ENCODE peak calls at places on chromosomes 3 and 15, in ten cellular contexts. I is stomach, A is breast epithelium, D is HCT116, C is IMR-90, H is heart left ventricle, F is transverse colon, U is prostate gland, L is spleen, Y is uterus. K is an unnamed sample.

GRCh38 chr3:184759666-184760200 is 47.9 kb upstream of the MAGEF1 start:
- DNase-seq in I (no peak), A (no peak), D (no peak), C (no peak), H (no peak), F (no peak), U (no peak), L (peak; percentile 69), Y (no peak), K (no peak)

GRCh38 chr15:28918141-28918983 is 32.6 kb downstream of the APBA2 start:
- DNase-seq in I (no peak), A (no peak), D (peak; percentile 63), C (no peak), H (no peak), F (no peak), U (no peak), L (peak; percentile 73), Y (no peak), K (no peak)

GRCh38 chr3:54710954-54711353 is 216.9 kb downstream of the LRTM1 start:
- DNase-seq in I (no peak), A (no peak), D (no peak), C (no peak), H (no peak), F (peak; percentile 28), U (no peak), L (no peak), Y (no peak), K (no peak)

GRCh38 chr15:38255690-38256089 is 3.1 kb downstream of the SPRED1 start:
- DNase-seq in I (no peak), A (no peak), D (no peak), C (no peak), H (no peak), F (no peak), U (no peak), L (no peak), Y (no peak), K (no peak)

GRCh38 chr15:81981888-81982287 is 63.9 kb downstream of the MEX3B start:
- DNase-seq in I (no peak), A (no peak), D (no peak), C (no peak), H (no peak), F (no peak), U (no peak), L (no peak), Y (no peak), K (no peak)

GRCh38 chr15:89647191-89647851 is 7.9 kb downstream of the KIF7 start:
- DNase-seq in I (peak; percentile 86), A (peak; percentile 78), D (peak; percentile 23), C (peak; percentile 38), H (peak; percentile 75), F (peak; percentile 86), U (peak; percentile 68), L (peak; percentile 90), Y (peak; percentile 71), K (peak; percentile 80)

GRCh38 chr3:140953028-140953960 is 11.7 kb downstream of the SLC25A36 start:
- DNase-seq in I (no peak), A (no peak), D (no peak), C (peak; percentile 81), H (no peak), F (no peak), U (no peak), L (no peak), Y (no peak), K (no peak)

GRCh38 chr3:32176989-32177701 is 61.3 kb upstream of the CMTM8 start:
- DNase-seq in I (peak; percentile 42), A (no peak), D (peak; percentile 86), C (peak; percentile 37), H (no peak), F (peak; percentile 47), U (peak; percentile 37), L (no peak), Y (no peak), K (peak; percentile 65)

GRCh38 chr3:168327836-168328235 is 232.1 kb upstream of the GOLIM4 start:
- DNase-seq in I (no peak), A (no peak), D (no peak), C (peak; percentile 12), H (no peak), F (no peak), U (no peak), L (no peak), Y (no peak), K (no peak)

GRCh38 chr15:51780636-51781035 is 29.2 kb downstream of the TMOD2 start:
- DNase-seq in I (no peak), A (no peak), D (no peak), C (peak; percentile 15), H (no peak), F (no peak), U (no peak), L (no peak), Y (no peak), K (no peak)

GRCh38 chr15:68228143-68228970 is 1.2 kb downstream of the CLN6 start:
- DNase-seq in I (peak; percentile 19), A (no peak), D (no peak), C (no peak), H (no peak), F (no peak), U (no peak), L (no peak), Y (no peak), K (peak; percentile 55)

GRCh38 chr15:33601461-33601860 is 290.7 kb downstream of the RYR3 start:
- DNase-seq in I (no peak), A (no peak), D (no peak), C (no peak), H (no peak), F (no peak), U (no peak), L (no peak), Y (no peak), K (no peak)

GRCh38 chr3:49238274-49239127 is 38.5 kb downstream of the C3orf62 start:
- DNase-seq in I (peak; percentile 25), A (no peak), D (no peak), C (peak; percentile 69), H (no peak), F (peak; percentile 33), U (no peak), L (no peak), Y (peak; percentile 67), K (peak; percentile 74)

GRCh38 chr3:177361042-177361938 is 164.0 kb upstream of the TBL1XR1 start:
- DNase-seq in I (no peak), A (no peak), D (no peak), C (no peak), H (no peak), F (no peak), U (no peak), L (peak; percentile 81), Y (no peak), K (peak; percentile 45)
- H3K4me3 ChIP-seq in I (no peak overlapping the region), A (no peak overlapping the region), D (no peak overlapping the region), C (no peak overlapping the region), H (no peak overlapping the region), F (no peak overlapping the region), U (no peak overlapping the region), L (no peak overlapping the region), Y (no peak overlapping the region), K (no peak overlapping the region)

DNA sequence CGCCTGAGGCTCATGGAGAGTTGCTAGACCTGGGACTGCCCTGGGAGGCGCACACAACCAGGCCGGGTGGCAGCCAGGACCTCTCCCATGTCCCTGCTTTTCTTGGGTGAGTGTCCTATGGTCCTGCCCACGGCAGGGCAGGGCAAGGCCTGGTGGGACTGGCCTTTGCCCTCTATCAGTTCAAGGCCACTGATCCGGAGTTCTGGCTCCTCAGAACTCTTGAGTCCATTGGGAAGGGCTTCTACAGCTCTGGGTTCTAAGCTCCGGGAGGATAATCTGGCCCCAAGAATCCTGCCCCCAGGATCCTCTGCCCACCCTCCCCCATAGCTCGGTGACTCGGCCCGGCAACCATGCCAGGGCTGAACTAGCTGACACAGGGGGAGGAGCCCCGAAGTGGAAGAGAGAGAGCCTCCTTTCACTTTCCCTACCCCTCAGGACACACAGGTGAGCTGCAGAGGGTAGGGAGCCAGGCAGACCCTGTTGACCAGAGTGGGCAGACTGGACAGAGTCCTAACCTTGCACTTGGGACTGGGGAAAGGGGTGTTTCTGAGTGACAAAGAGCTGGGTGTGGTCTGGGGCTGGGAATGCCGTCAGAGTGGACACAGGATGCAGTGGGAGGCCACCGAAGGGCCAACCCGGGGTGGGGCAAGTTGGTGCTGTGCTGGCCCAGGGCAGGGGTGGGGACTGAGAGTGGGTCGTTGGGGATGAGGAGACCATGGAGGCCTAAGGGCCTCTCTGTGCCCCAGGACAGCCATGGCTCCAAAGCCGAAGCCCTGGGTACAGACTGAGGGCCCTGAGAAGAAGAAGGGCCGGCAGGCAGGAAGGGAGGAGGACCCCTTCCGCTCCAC is 664 bp downstream of the PARP3 start:
- DNase-seq in I (peak; percentile 67), A (no peak), D (peak; percentile 26), C (peak; percentile 52), H (peak; percentile 81), F (peak; percentile 73), U (peak; percentile 31), L (peak; percentile 89), Y (peak; percentile 62), K (peak; percentile 85)
- TF ChIP-seq POLR2A in I (no peak), A (no peak), D (peak; percentile 43), C (no peak), H (peak; percentile 41), F (peak; percentile 60), U (no peak), L (no peak), Y (no peak), K (peak; percentile 38)

DNA sequence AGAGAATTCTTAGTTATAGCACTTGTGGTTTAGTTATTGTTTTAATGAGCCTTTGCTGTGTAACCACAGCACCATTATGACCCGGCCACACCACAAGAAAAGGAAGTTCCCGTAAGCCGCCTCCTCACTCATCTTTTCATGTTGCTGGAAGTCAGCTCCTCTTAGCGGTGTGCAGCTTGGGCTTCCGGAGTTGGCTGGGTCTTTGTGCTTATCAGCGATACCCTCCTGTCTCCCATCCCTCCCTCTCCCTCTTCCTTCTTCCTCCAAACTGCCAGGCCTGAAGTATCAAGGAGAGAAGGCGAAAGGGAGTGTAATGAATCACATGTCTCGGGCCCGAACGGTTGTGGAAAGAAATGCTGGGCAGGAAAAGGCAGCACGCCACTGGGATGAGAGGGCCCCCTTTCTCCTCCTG is 353.5 kb downstream of the MCTP2 start:
- DNase-seq in I (no peak), A (no peak), D (no peak), C (no peak), H (no peak), F (no peak), U (no peak), L (no peak), Y (no peak), K (peak; percentile 46)
- H3K27me3 ChIP-seq in I (peaks cover 19% of the 10 kb centered on the region), A (no peaks in the 10 kb centered on the region), D (peaks cover 11% of the 10 kb centered on the region), C (no peaks in the 10 kb centered on the region), H (no peaks in the 10 kb centered on the region), F (peaks cover 6% of the 10 kb centered on the region), U (no peaks in the 10 kb centered on the region), L (peaks cover 6% of the 10 kb centered on the region), Y (no peaks in the 10 kb centered on the region), K (no peaks in the 10 kb centered on the region)

DNA sequence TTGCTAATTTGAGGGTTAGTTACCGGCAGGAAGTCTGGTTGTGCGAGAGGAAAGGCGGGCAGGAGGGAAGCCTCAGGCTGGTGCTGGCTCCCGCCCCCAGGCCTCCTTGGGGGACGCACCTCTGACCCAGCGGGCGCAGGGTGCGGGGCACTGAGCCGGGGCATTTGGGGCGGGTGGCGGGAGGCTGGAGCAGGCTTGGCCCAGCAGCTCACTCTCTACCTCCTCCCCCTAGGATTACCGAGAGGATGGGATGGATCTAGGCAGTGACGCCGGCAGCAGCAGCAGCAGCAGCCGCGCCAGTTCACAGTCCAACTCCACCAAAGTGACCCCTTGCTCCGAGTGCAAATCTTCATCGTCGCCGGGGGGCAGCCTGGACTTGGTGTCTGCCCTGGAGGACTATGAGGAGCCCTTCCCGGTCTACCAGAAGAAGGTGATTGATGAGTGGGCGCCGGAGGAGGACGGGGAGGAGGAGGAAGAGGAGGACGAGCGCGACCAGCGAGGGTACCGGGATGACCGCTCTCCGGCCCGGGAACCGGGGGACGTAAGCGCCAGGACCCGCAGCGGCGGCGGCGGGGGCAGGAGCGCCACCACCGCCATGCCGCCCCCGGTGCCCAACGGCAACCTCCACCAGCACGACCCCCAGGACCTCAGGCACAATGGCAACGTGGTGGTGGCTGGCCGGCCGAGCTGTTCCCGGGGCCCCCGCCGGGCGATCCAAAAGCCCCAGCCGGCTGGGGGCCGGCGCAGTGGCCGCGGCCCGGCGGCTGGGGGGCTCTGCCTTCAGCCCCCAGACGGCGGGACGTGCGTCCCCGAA is 224.2 kb upstream of the IL12A start:
- DNase-seq in I (no peak), A (no peak), D (no peak), C (peak; percentile 76), H (peak; percentile 82), F (peak; percentile 53), U (no peak), L (peak; percentile 77), Y (no peak), K (no peak)
- H3K4me3 ChIP-seq in I (peak overlapping the region; percentile 71), A (peak overlapping the region; percentile 74), D (peak overlapping the region; percentile 79), C (peak overlapping the region; percentile 60), H (peak overlapping the region; percentile 78), F (peak overlapping the region; percentile 61), U (peak overlapping the region; percentile 59), L (peak overlapping the region; percentile 63), Y (peak overlapping the region; percentile 63), K (no peak overlapping the region)